ENCODE peak calls at places on chromosomes 4 and X, in seven cellular contexts. N is SK-N-SH; O is ovary; F is IMR-90; M is lower lobe of right lung; T is effector memory CD4-positive, alpha-beta T cell; H is uterus. W is an unnamed sample. For H3K36me3, the result is how much of the 10 kb centered on the place peaks cover.

GRCh38 chr4:104964387-104965175 is 182.1 kb upstream of the TET2 start:
- DNase-seq in N (no peak), O (no peak), F (no peak), M (peak), T (no peak), H (no peak), W (no peak)

GRCh38 chrX:1322393-1322792 is 14.2 kb upstream of the IL3RA start:
- DNase-seq in N (no peak), O (no peak), F (no peak), M (no peak), T (no peak), H (no peak), W (no peak)

GRCh38 chr4:71130827-71131603 is 137.6 kb downstream of the DCK start:
- DNase-seq in N (no peak), O (no peak), F (peak), M (no peak), T (no peak), H (no peak), W (no peak)

GRCh38 chrX:97842468-97843199 is 958.9 kb downstream of the RPA4 start:
- DNase-seq in N (peak), O (no peak), F (no peak), M (no peak), T (no peak), H (no peak), W (no peak)

GRCh38 chr4:186808635-186809018 is 85.0 kb upstream of the FAT1 start:
- DNase-seq in N (no peak), O (no peak), F (peak), M (no peak), T (no peak), H (peak), W (no peak)

GRCh38 chr4:14809203-14809602 is 193.1 kb upstream of the CPEB2 start:
- DNase-seq in N (no peak), O (no peak), F (no peak), M (no peak), T (no peak), H (no peak), W (no peak)

GRCh38 chr4:14446311-14446710 is 556.0 kb upstream of the CPEB2 start:
- DNase-seq in N (no peak), O (no peak), F (peak), M (no peak), T (no peak), H (no peak), W (no peak)

GRCh38 chr4:104826171-104826570 is 320.5 kb upstream of the TET2 start:
- DNase-seq in N (no peak), O (no peak), F (no peak), M (no peak), T (no peak), H (no peak), W (no peak)

GRCh38 chr4:1026115-1026514 is 14.7 kb downstream of the FGFRL1 start:
- DNase-seq in N (peak), O (no peak), F (peak), M (no peak), T (no peak), H (no peak), W (no peak)

GRCh38 chr4:154024097-154024496 is 235.2 kb upstream of the SFRP2 start:
- DNase-seq in N (no peak), O (no peak), F (no peak), M (no peak), T (no peak), H (no peak), W (no peak)

GRCh38 chr4:177574446-177574845 is 132.2 kb upstream of the AGA start:
- DNase-seq in N (no peak), O (no peak), F (no peak), M (no peak), T (no peak), H (no peak), W (no peak)

GRCh38 chr4:8910822-8911310 is 39.2 kb upstream of the HMX1 start:
- DNase-seq in N (no peak), O (no peak), F (no peak), M (no peak), T (no peak), H (no peak), W (no peak)

GRCh38 chr4:1211371-1211770 is 37.6 kb downstream of the CTBP1 start:
- DNase-seq in N (no peak), O (no peak), F (no peak), M (peak), T (no peak), H (no peak), W (no peak)

GRCh38 chr4:150828159-150828558 is 186.9 kb downstream of the LRBA start:
- DNase-seq in N (no peak), O (no peak), F (no peak), M (no peak), T (peak), H (no peak), W (no peak)

GRCh38 chrX:107548775-107549174 is 79.5 kb upstream of the PRPS1 start:
- DNase-seq in N (no peak), O (no peak), F (no peak), M (no peak), T (no peak), H (no peak), W (no peak)

GRCh38 chr4:79042079-79042674 is 102.9 kb upstream of the PAQR3 start:
- DNase-seq in N (peak), O (no peak), F (peak), M (no peak), T (no peak), H (peak), W (no peak)

GRCh38 chr4:73707918-73708577 is 32.3 kb upstream of the CXCL8 start:
- DNase-seq in N (no peak), O (peak), F (peak), M (peak), T (no peak), H (peak), W (peak)

GRCh38 chr4:113844369-113844768 is 82.8 kb upstream of the CAMK2D start:
- DNase-seq in N (no peak), O (no peak), F (no peak), M (no peak), T (no peak), H (no peak), W (no peak)

GRCh38 chrX:2817036-2817435 is 11.7 kb upstream of the GYG2 start:
- DNase-seq in N (no peak), O (no peak), F (no peak), M (no peak), T (no peak), H (no peak), W (no peak)

GRCh38 chr4:17721496-17722360 is 59.7 kb downstream of the FAM184B start:
- DNase-seq in N (no peak), O (no peak), F (peak), M (no peak), T (no peak), H (no peak), W (no peak)

GRCh38 chrX:154486052-154486395 is 391 bp downstream of the UBL4A start:
- DNase-seq in N (peak), O (peak), F (no peak), M (no peak), T (peak), H (no peak), W (peak)

GRCh38 chr4:70892086-70892769 is 9.9 kb upstream of the MOB1B start:
- DNase-seq in N (no peak), O (no peak), F (no peak), M (peak), T (no peak), H (no peak), W (no peak)

GRCh38 chr4:1451752-1452122 is 45.5 kb upstream of the NKX1-1 start:
- DNase-seq in N (peak), O (no peak), F (no peak), M (no peak), T (no peak), H (no peak), W (no peak)

GRCh38 chr4:185224597-185224996 is 15.2 kb downstream of the SNX25 start:
- DNase-seq in N (no peak), O (no peak), F (no peak), M (no peak), T (no peak), H (no peak), W (no peak)

GRCh38 chrX:109749207-109749606 is 16.1 kb upstream of the ACSL4 start:
- DNase-seq in N (no peak), O (no peak), F (no peak), M (no peak), T (no peak), H (no peak), W (no peak)

GRCh38 chr4:102625232-102625930 is 124.2 kb downstream of the NFKB1 start:
- DNase-seq in N (peak), O (peak), F (peak), M (peak), T (peak), H (peak), W (peak)

GRCh38 chr4:51845736-51846135 is 2.8 kb downstream of the DCUN1D4 start:
- DNase-seq in N (no peak), O (no peak), F (no peak), M (no peak), T (no peak), H (no peak), W (no peak)

GRCh38 chrX:106168107-106168506 is at the start of gene PWWP3B:
- DNase-seq in N (no peak), O (peak), F (no peak), M (peak), T (no peak), H (peak), W (peak)

GRCh38 chrX:132648870-132649269 is 160.0 kb upstream of the MBNL3 start:
- DNase-seq in N (no peak), O (no peak), F (peak), M (no peak), T (no peak), H (no peak), W (no peak)

GRCh38 chr4:17055788-17056187 is 157.3 kb upstream of the LDB2 start:
- DNase-seq in N (no peak), O (no peak), F (peak), M (no peak), T (no peak), H (no peak), W (no peak)

GRCh38 chr4:6362243-6362885 is 92.7 kb downstream of the WFS1 start:
- DNase-seq in N (peak), O (no peak), F (no peak), M (no peak), T (no peak), H (no peak), W (no peak)

GRCh38 chrX:110276778-110277177 is 41.1 kb downstream of the AMMECR1 start:
- DNase-seq in N (no peak), O (no peak), F (no peak), M (no peak), T (no peak), H (no peak), W (no peak)

GRCh38 chrX:108439961-108440696 is 491 bp downstream of the COL4A5 start:
- DNase-seq in N (no peak), O (peak), F (peak), M (peak), T (no peak), H (peak), W (no peak)

GRCh38 chrX:153478746-153479145 is 8.4 kb upstream of the HAUS7 start:
- DNase-seq in N (no peak), O (no peak), F (no peak), M (no peak), T (no peak), H (no peak), W (no peak)

GRCh38 chr4:4323705-4324534 is 33.9 kb downstream of the ZBTB49 start:
- DNase-seq in N (no peak), O (no peak), F (peak), M (no peak), T (no peak), H (no peak), W (no peak)

GRCh38 chr4:56757270-56757746 is 64.2 kb downstream of the SPINK2 start:
- DNase-seq in N (no peak), O (no peak), F (peak), M (no peak), T (peak), H (no peak), W (no peak)

GRCh38 chr4:133095591-133095990 is 53.5 kb upstream of the PCDH10 start:
- DNase-seq in N (no peak), O (no peak), F (no peak), M (no peak), T (no peak), H (no peak), W (no peak)

GRCh38 chr4:53562409-53562808 is 28.9 kb downstream of the LNX1 start:
- DNase-seq in N (no peak), O (no peak), F (no peak), M (no peak), T (no peak), H (no peak), W (no peak)

GRCh38 chrX:136214551-136214950 is 36.6 kb downstream of the MAP7D3 start:
- DNase-seq in N (no peak), O (no peak), F (peak), M (no peak), T (no peak), H (no peak), W (no peak)

GRCh38 chrX:136211766-136212556 is 39.2 kb downstream of the MAP7D3 start:
- DNase-seq in N (no peak), O (no peak), F (no peak), M (no peak), T (no peak), H (no peak), W (peak)

GRCh38 chrX:136210806-136211205 is 40.4 kb downstream of the MAP7D3 start:
- DNase-seq in N (no peak), O (no peak), F (no peak), M (no peak), T (no peak), H (no peak), W (peak)

GRCh38 chrX:136210243-136210642 is 41.0 kb downstream of the MAP7D3 start:
- DNase-seq in N (no peak), O (no peak), F (no peak), M (no peak), T (no peak), H (no peak), W (no peak)

GRCh38 chrX:136212557-136213111 is 38.6 kb downstream of the MAP7D3 start:
- DNase-seq in N (no peak), O (no peak), F (no peak), M (no peak), T (no peak), H (no peak), W (no peak)
- H3K36me3 ChIP-seq in N (under half), O (under half), F (under half), M (under half), T (under half), H (under half), W (under half)

DNA sequence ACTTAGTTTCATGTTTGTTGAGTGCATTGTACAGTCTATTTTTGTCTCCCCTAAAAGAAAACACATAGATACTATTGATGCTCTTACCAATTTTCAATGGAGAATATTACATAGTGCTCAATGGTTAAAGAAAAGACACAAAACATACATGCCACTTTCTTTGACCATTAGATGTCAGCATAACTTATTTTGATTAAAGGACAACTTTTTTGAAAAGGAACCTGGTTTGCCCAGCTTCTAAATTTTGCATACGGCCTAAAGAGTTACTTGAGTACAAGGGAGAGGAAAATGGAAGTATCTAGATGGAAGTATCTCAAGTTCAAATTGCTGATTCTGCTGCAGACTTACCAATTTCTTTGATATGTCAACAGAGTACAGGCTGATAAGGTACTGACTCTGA is 68.5 kb downstream of the METTL14 start:
- DNase-seq in N (no peak), O (no peak), F (no peak), M (no peak), T (no peak), H (no peak), W (no peak)
- H3K36me3 ChIP-seq in N (half or more), O (under half), F (under half), M (half or more), T (under half), H (under half), W (under half)

GRCh38 chr4:3211866-3212265 is 37.1 kb upstream of the MSANTD1 start:
- DNase-seq in N (no peak), O (peak), F (no peak), M (no peak), T (no peak), H (no peak), W (no peak)
- H3K36me3 ChIP-seq in N (half or more), O (under half), F (half or more), M (half or more), T (half or more), H (under half), W (half or more)

GRCh38 chr4:10075158-10075863 is 41.3 kb downstream of the WDR1 start:
- DNase-seq in N (no peak), O (no peak), F (no peak), M (no peak), T (no peak), H (peak), W (no peak)

GRCh38 chr4:10077492-10078335 is 38.9 kb downstream of the WDR1 start:
- DNase-seq in N (no peak), O (no peak), F (no peak), M (peak), T (no peak), H (peak), W (no peak)

GRCh38 chr4:10074767-10075105 is 41.9 kb downstream of the WDR1 start:
- DNase-seq in N (no peak), O (no peak), F (peak), M (no peak), T (no peak), H (peak), W (no peak)

GRCh38 chr4:10077101-10077491 is 39.5 kb downstream of the WDR1 start:
- DNase-seq in N (no peak), O (no peak), F (no peak), M (no peak), T (no peak), H (peak), W (no peak)

DNA sequence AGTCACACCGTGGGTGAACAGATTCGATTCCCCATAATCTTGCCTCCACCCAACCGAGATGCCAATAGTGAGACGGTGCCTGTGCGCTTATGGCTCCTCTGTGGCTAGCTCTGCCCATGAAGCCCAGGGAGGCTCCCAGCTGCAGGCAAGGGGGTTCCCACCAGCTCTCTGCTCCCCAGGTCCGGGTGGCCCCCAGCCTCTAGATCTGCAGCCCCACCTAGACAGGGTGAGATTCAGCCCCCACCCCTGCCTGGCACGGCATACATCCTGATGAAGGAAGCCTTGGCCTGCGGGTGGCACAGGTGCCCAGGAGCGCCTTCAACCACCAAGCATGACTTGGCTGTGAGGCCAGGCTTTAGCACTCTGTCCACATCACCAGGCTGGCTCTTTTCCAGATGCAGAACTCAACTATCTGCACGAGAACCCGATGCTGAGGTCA is 40.6 kb downstream of the WDR1 start:
- DNase-seq in N (no peak), O (no peak), F (no peak), M (no peak), T (no peak), H (peak), W (no peak)
- H3K36me3 ChIP-seq in N (half or more), O (under half), F (half or more), M (half or more), T (half or more), H (under half), W (half or more)

DNA sequence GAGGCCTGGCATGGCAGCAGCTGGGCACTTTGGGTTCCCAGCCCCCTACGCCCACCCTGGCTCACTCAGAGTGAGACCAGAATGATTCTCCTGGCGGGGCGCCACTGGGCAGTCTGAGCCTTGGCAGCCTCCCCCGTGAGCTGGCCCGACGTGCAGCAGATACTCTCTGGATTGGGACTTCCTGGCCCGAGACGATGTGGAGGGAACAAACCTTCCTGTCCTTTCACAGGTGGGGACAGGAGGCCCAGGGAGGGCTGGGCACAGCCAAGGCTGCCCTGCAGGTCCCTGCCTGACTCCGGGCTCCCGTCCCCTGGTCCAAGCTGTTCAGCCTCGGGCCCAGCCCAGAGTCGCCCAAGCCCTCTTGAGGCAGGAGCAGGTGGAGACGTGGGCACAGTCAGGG is 17.9 kb upstream of the ADD1 start:
- DNase-seq in N (no peak), O (peak), F (no peak), M (peak), T (no peak), H (no peak), W (peak)
- H3K36me3 ChIP-seq in N (under half), O (under half), F (half or more), M (half or more), T (half or more), H (under half), W (half or more)

GRCh38 chr4:81427605-81427922 is 44.1 kb downstream of the RASGEF1B start:
- DNase-seq in N (no peak), O (no peak), F (no peak), M (no peak), T (no peak), H (no peak), W (no peak)

GRCh38 chr4:81429607-81430006 is 42.1 kb downstream of the RASGEF1B start:
- DNase-seq in N (no peak), O (no peak), F (no peak), M (no peak), T (no peak), H (no peak), W (no peak)

GRCh38 chr4:81428002-81428401 is 43.7 kb downstream of the RASGEF1B start:
- DNase-seq in N (no peak), O (no peak), F (no peak), M (no peak), T (no peak), H (no peak), W (no peak)

GRCh38 chr4:81426770-81427604 is 44.7 kb downstream of the RASGEF1B start:
- DNase-seq in N (no peak), O (no peak), F (peak), M (no peak), T (no peak), H (no peak), W (no peak)

GRCh38 chr4:81429031-81429430 is 42.7 kb downstream of the RASGEF1B start:
- DNase-seq in N (no peak), O (no peak), F (no peak), M (no peak), T (no peak), H (no peak), W (no peak)
- H3K36me3 ChIP-seq in N (under half), O (under half), F (under half), M (half or more), T (under half), H (under half), W (under half)

W was measured in heart left ventricle.